ENCODE peak calls at places on chromosome 22, in eight cellular contexts. C is activated effector memory CD4-positive, alpha-beta T cell treated with Interleukin-2 at 50 U/mL for 16 hours; H is tibial nerve; W is epithelial cell of proximal tubule; A is AG04449; M is HFFc6; S is T-helper 1 cell; T is NCI-H526 treated with DMSO at 0.1 percent for 48 hours. F is an unnamed sample.

GRCh38 chr22:41085842-41086241 is 6.5 kb upstream of the EP300 start:
- DNase-seq in C (no peak), H (no peak), W (no peak), A (no peak), M (no peak), S (no peak), T (no peak), F (no peak)

GRCh38 chr22:46083383-46084350 is 66.7 kb upstream of the PPARA start:
- DNase-seq in C (no peak), H (peak; percentile 15), W (no peak), A (no peak), M (no peak), S (no peak), T (no peak), F (peak; percentile 16)

GRCh38 chr22:26968873-26969272 is 311.5 kb downstream of the MIAT start:
- DNase-seq in C (no peak), H (no peak), W (no peak), A (no peak), M (no peak), S (no peak), T (no peak), F (no peak)

GRCh38 chr22:36589856-36590255 is 60.9 kb upstream of the EIF3D start:
- DNase-seq in C (no peak), H (no peak), W (no peak), A (no peak), M (no peak), S (no peak), T (no peak), F (no peak)

GRCh38 chr22:30459206-30460052 is 12.4 kb downstream of the SEC14L3 start:
- DNase-seq in C (no peak), H (no peak), W (no peak), A (no peak), M (no peak), S (no peak), T (no peak), F (no peak)

GRCh38 chr22:17866621-17867020 is 92.4 kb upstream of the BID start:
- DNase-seq in C (no peak), H (no peak), W (no peak), A (no peak), M (no peak), S (no peak), T (no peak), F (no peak)

GRCh38 chr22:37749831-37750595 is 53.2 kb downstream of the TRIOBP start:
- DNase-seq in C (no peak), H (no peak), W (no peak), A (no peak), M (peak; percentile 78), S (no peak), T (no peak), F (peak; percentile 46)

GRCh38 chr22:39236321-39237275 is 8.2 kb downstream of the PDGFB start:
- DNase-seq in C (peak; percentile 22), H (no peak), W (no peak), A (no peak), M (no peak), S (peak; percentile 36), T (no peak), F (peak; percentile 69)

GRCh38 chr22:38214248-38215056 is 12.7 kb downstream of the MAFF start:
- DNase-seq in C (peak; percentile 68), H (peak; percentile 57), W (no peak), A (no peak), M (no peak), S (peak; percentile 69), T (no peak), F (peak; percentile 61)

GRCh38 chr22:19448076-19448607 is 631 bp upstream of the C22orf39 start:
- DNase-seq in C (no peak), H (no peak), W (peak; percentile 31), A (no peak), M (peak; percentile 43), S (no peak), T (peak; percentile 3), F (no peak)

GRCh38 chr22:50027639-50028537 is 15.3 kb upstream of the IL17REL start:
- DNase-seq in C (peak; percentile 40), H (no peak), W (no peak), A (no peak), M (peak; percentile 11), S (no peak), T (no peak), F (no peak)

GRCh38 chr22:38228873-38229740 is 27.3 kb downstream of the MAFF start:
- DNase-seq in C (peak; percentile 21), H (no peak), W (no peak), A (no peak), M (peak; percentile 51), S (no peak), T (no peak), F (no peak)

GRCh38 chr22:37089451-37089850 is 20.1 kb downstream of the TMPRSS6 start:
- DNase-seq in C (no peak), H (no peak), W (no peak), A (no peak), M (no peak), S (no peak), T (no peak), F (no peak)

GRCh38 chr22:25845985-25846745 is 104.2 kb downstream of the MYO18B start:
- DNase-seq in C (no peak), H (no peak), W (no peak), A (no peak), M (no peak), S (no peak), T (no peak), F (no peak)

GRCh38 chr22:37229012-37229804 is 14.9 kb downstream of the RAC2 start:
- DNase-seq in C (no peak), H (no peak), W (peak; percentile 16), A (no peak), M (peak; percentile 76), S (no peak), T (no peak), F (no peak)

GRCh38 chr22:19849800-19850481 is 4.7 kb downstream of the GNB1L start:
- DNase-seq in C (no peak), H (no peak), W (no peak), A (no peak), M (no peak), S (no peak), T (no peak), F (no peak)

GRCh38 chr22:42581762-42582716 is 28.3 kb downstream of the SERHL2 start:
- DNase-seq in C (peak; percentile 75), H (peak; percentile 64), W (no peak), A (no peak), M (peak; percentile 41), S (peak; percentile 74), T (peak; percentile 29), F (peak; percentile 86)

GRCh38 chr22:38841211-38841610 is 2.6 kb downstream of the NPTXR start:
- DNase-seq in C (no peak), H (no peak), W (no peak), A (no peak), M (no peak), S (no peak), T (no peak), F (no peak)

GRCh38 chr22:22940961-22941605 is 53.5 kb downstream of the IGLL5 start:
- DNase-seq in C (no peak), H (peak; percentile 4), W (no peak), A (no peak), M (no peak), S (no peak), T (no peak), F (no peak)

GRCh38 chr22:29932121-29932520 is 49.1 kb downstream of the MTMR3 start:
- DNase-seq in C (no peak), H (no peak), W (no peak), A (no peak), M (no peak), S (no peak), T (no peak), F (no peak)

GRCh38 chr22:32637951-32638350 is 163.3 kb downstream of the FBXO7 start:
- DNase-seq in C (no peak), H (no peak), W (no peak), A (no peak), M (no peak), S (no peak), T (no peak), F (no peak)

GRCh38 chr22:30474683-30475424 is 3.0 kb upstream of the SEC14L3 start:
- DNase-seq in C (peak; percentile 4), H (no peak), W (no peak), A (no peak), M (no peak), S (no peak), T (peak; percentile 46), F (no peak)

GRCh38 chr22:44997060-44997459 is 12.7 kb downstream of the PHF21B start:
- DNase-seq in C (no peak), H (no peak), W (no peak), A (no peak), M (no peak), S (no peak), T (no peak), F (no peak)

GRCh38 chr22:39463277-39463676 is 6.5 kb downstream of the MGAT3 start:
- DNase-seq in C (no peak), H (no peak), W (no peak), A (no peak), M (no peak), S (no peak), T (no peak), F (no peak)

GRCh38 chr22:46572911-46573780 is 35.7 kb upstream of the CELSR1 start:
- DNase-seq in C (no peak), H (no peak), W (no peak), A (no peak), M (no peak), S (no peak), T (no peak), F (peak; percentile 27)

GRCh38 chr22:50500452-50500851 is 7.0 kb downstream of the LMF2 start:
- DNase-seq in C (no peak), H (no peak), W (no peak), A (no peak), M (no peak), S (no peak), T (no peak), F (no peak)

GRCh38 chr22:33544707-33545106 is 375.6 kb downstream of the LARGE1 start:
- DNase-seq in C (no peak), H (no peak), W (no peak), A (no peak), M (no peak), S (no peak), T (no peak), F (no peak)

GRCh38 chr22:35380537-35381423 is at the start of gene HMOX1:
- DNase-seq in C (peak; percentile 16), H (peak; percentile 94), W (no peak), A (peak; percentile 59), M (peak; percentile 89), S (no peak), T (no peak), F (peak; percentile 92)

GRCh38 chr22:26038365-26038764 is 130.9 kb upstream of the SEZ6L start:
- DNase-seq in C (no peak), H (no peak), W (no peak), A (no peak), M (no peak), S (no peak), T (peak; percentile 70), F (no peak)

GRCh38 chr22:29306830-29307657 is 594 bp downstream of the GAS2L1 start:
- DNase-seq in C (no peak), H (peak; percentile 74), W (no peak), A (no peak), M (peak; percentile 43), S (no peak), T (peak; percentile 24), F (peak; percentile 88)

F was measured in left ventricle myocardium inferior.